ENCODE peak calls at places on chromosomes 16 and 17, in five cellular contexts. One of them, this sample, is unnamed.

GRCh38 chr16:19184823-19185509 is 16.9 kb downstream of the SYT17 start:
- DNase-seq in cardiac muscle cell: peak; percentile 58
- DNase-seq in stomach: no peak
- DNase-seq in K562: no peak
- DNase-seq in CD8-positive, alpha-beta T cell: no peak
- DNase-seq in this sample: no peak

GRCh38 chr16:16045879-16046278 is 96.5 kb downstream of the ABCC1 start:
- DNase-seq in K562: no peak
- DNase-seq in cardiac muscle cell: no peak
- DNase-seq in CD8-positive, alpha-beta T cell: no peak
- DNase-seq in stomach: no peak
- DNase-seq in this sample: no peak

GRCh38 chr16:85798283-85798776 is 1.0 kb downstream of the EMC8 start:
- DNase-seq in K562: no peak
- DNase-seq in stomach: no peak
- DNase-seq in cardiac muscle cell: no peak
- DNase-seq in CD8-positive, alpha-beta T cell: no peak
- DNase-seq in this sample: no peak

GRCh38 chr17:69733171-69734014 is 318.9 kb downstream of the MAP2K6 start:
- DNase-seq in CD8-positive, alpha-beta T cell: no peak
- DNase-seq in K562: no peak
- DNase-seq in stomach: no peak
- DNase-seq in cardiac muscle cell: peak; percentile 37
- DNase-seq in this sample: no peak

GRCh38 chr16:85168732-85169256 is 56.5 kb upstream of the CIBAR2 start:
- DNase-seq in stomach: no peak
- DNase-seq in cardiac muscle cell: peak; percentile 80
- DNase-seq in K562: peak; percentile 98
- DNase-seq in CD8-positive, alpha-beta T cell: peak; percentile 20
- DNase-seq in this sample: peak; percentile 48

GRCh38 chr17:12959441-12959840 is 58.4 kb downstream of the ELAC2 start:
- DNase-seq in CD8-positive, alpha-beta T cell: no peak
- DNase-seq in K562: no peak
- DNase-seq in stomach: no peak
- DNase-seq in cardiac muscle cell: peak; percentile 45
- DNase-seq in this sample: no peak

GRCh38 chr17:8326591-8327583 is 12.8 kb upstream of the ODF4 start:
- DNase-seq in cardiac muscle cell: peak; percentile 61
- DNase-seq in stomach: peak; percentile 37
- DNase-seq in K562: no peak
- DNase-seq in CD8-positive, alpha-beta T cell: peak; percentile 36
- DNase-seq in this sample: no peak

GRCh38 chr16:14509055-14509454 is 121.0 kb downstream of the PARN start:
- DNase-seq in cardiac muscle cell: peak; percentile 71
- DNase-seq in CD8-positive, alpha-beta T cell: no peak
- DNase-seq in K562: no peak
- DNase-seq in stomach: no peak
- DNase-seq in this sample: no peak

GRCh38 chr16:78926723-78927200 is 673.8 kb downstream of the MAF start:
- DNase-seq in stomach: no peak
- DNase-seq in cardiac muscle cell: no peak
- DNase-seq in CD8-positive, alpha-beta T cell: no peak
- DNase-seq in K562: no peak
- DNase-seq in this sample: no peak

GRCh38 chr16:50195276-50195675 is 42.2 kb downstream of the TENT4B start:
- DNase-seq in K562: no peak
- DNase-seq in CD8-positive, alpha-beta T cell: no peak
- DNase-seq in cardiac muscle cell: peak; percentile 23
- DNase-seq in stomach: no peak
- DNase-seq in this sample: no peak

GRCh38 chr17:56292010-56292409 is 138.7 kb downstream of the ANKFN1 start:
- DNase-seq in cardiac muscle cell: no peak
- DNase-seq in K562: no peak
- DNase-seq in CD8-positive, alpha-beta T cell: no peak
- DNase-seq in stomach: no peak
- DNase-seq in this sample: no peak

GRCh38 chr17:67615736-67616135 is 102.0 kb upstream of the NOL11 start:
- DNase-seq in stomach: no peak
- DNase-seq in K562: no peak
- DNase-seq in CD8-positive, alpha-beta T cell: no peak
- DNase-seq in cardiac muscle cell: no peak
- DNase-seq in this sample: no peak

GRCh38 chr16:35598696-35599332 is 2139.4 kb downstream of the TP53TG3F start:
- DNase-seq in stomach: no peak
- DNase-seq in cardiac muscle cell: no peak
- DNase-seq in CD8-positive, alpha-beta T cell: no peak
- DNase-seq in K562: no peak
- DNase-seq in this sample: no peak

GRCh38 chr17:10286324-10286723 is 86.5 kb downstream of the MYH13 start:
- DNase-seq in K562: no peak
- DNase-seq in cardiac muscle cell: no peak
- DNase-seq in CD8-positive, alpha-beta T cell: no peak
- DNase-seq in stomach: no peak
- DNase-seq in this sample: no peak

GRCh38 chr17:75876938-75877751 is 1.2 kb downstream of the TRIM47 start:
- DNase-seq in CD8-positive, alpha-beta T cell: no peak
- DNase-seq in cardiac muscle cell: peak; percentile 97
- DNase-seq in K562: no peak
- DNase-seq in stomach: peak; percentile 88
- DNase-seq in this sample: peak; percentile 85

GRCh38 chr17:2282297-2282873 is 21.2 kb downstream of the SMG6 start:
- DNase-seq in cardiac muscle cell: peak; percentile 89
- DNase-seq in stomach: no peak
- DNase-seq in K562: peak; percentile 31
- DNase-seq in CD8-positive, alpha-beta T cell: no peak
- DNase-seq in this sample: no peak

GRCh38 chr17:6901086-6901485 is 69.6 kb upstream of the TEKT1 start:
- DNase-seq in CD8-positive, alpha-beta T cell: no peak
- DNase-seq in cardiac muscle cell: no peak
- DNase-seq in stomach: no peak
- DNase-seq in K562: no peak
- DNase-seq in this sample: no peak

GRCh38 chr16:69417537-69418199 is 6.8 kb upstream of the CYB5B start:
- DNase-seq in CD8-positive, alpha-beta T cell: no peak
- DNase-seq in K562: no peak
- DNase-seq in stomach: no peak
- DNase-seq in cardiac muscle cell: peak; percentile 40
- DNase-seq in this sample: no peak

GRCh38 chr16:50266337-50267091 is at the start of gene ADCY7:
- DNase-seq in CD8-positive, alpha-beta T cell: peak; percentile 89
- DNase-seq in K562: peak; percentile 71
- DNase-seq in cardiac muscle cell: peak; percentile 87
- DNase-seq in stomach: peak; percentile 63
- DNase-seq in this sample: peak; percentile 84

GRCh38 chr17:48492401-48493298 is 38.2 kb downstream of the HOXB1 start:
- DNase-seq in cardiac muscle cell: peak; percentile 72
- DNase-seq in stomach: peak; percentile 69
- DNase-seq in K562: peak; percentile 86
- DNase-seq in CD8-positive, alpha-beta T cell: peak; percentile 60
- DNase-seq in this sample: peak; percentile 72

GRCh38 chr17:37037590-37038155 is 88.9 kb downstream of the AATF start:
- DNase-seq in CD8-positive, alpha-beta T cell: no peak
- DNase-seq in cardiac muscle cell: no peak
- DNase-seq in K562: no peak
- DNase-seq in stomach: no peak
- DNase-seq in this sample: no peak

GRCh38 chr17:28711723-28712036 is at the start of gene PROCA1:
- DNase-seq in CD8-positive, alpha-beta T cell: peak; percentile 48
- DNase-seq in K562: peak; percentile 76
- DNase-seq in stomach: no peak
- DNase-seq in cardiac muscle cell: no peak
- DNase-seq in this sample: no peak

GRCh38 chr16:81945665-81946064 is 65.6 kb downstream of the SDR42E1 start:
- DNase-seq in stomach: no peak
- DNase-seq in CD8-positive, alpha-beta T cell: no peak
- DNase-seq in cardiac muscle cell: peak; percentile 13
- DNase-seq in K562: no peak
- DNase-seq in this sample: no peak

GRCh38 chr17:8212312-8213180 is 2.2 kb upstream of the AURKB start:
- DNase-seq in cardiac muscle cell: no peak
- DNase-seq in stomach: no peak
- DNase-seq in K562: no peak
- DNase-seq in CD8-positive, alpha-beta T cell: no peak
- DNase-seq in this sample: no peak

GRCh38 chr17:13135496-13135895 is 117.7 kb upstream of the ELAC2 start:
- DNase-seq in CD8-positive, alpha-beta T cell: no peak
- DNase-seq in cardiac muscle cell: no peak
- DNase-seq in K562: no peak
- DNase-seq in stomach: no peak
- DNase-seq in this sample: no peak

GRCh38 chr17:40065041-40065770 is 2.4 kb downstream of the THRA start:
- DNase-seq in cardiac muscle cell: peak; percentile 55
- DNase-seq in stomach: no peak
- DNase-seq in CD8-positive, alpha-beta T cell: no peak
- DNase-seq in K562: no peak
- DNase-seq in this sample: peak; percentile 40

GRCh38 chr17:77036841-77037381 is 103.9 kb upstream of the SEC14L1 start:
- DNase-seq in K562: peak; percentile 34
- DNase-seq in stomach: peak; percentile 31
- DNase-seq in cardiac muscle cell: peak; percentile 26
- DNase-seq in CD8-positive, alpha-beta T cell: no peak
- DNase-seq in this sample: no peak

GRCh38 chr16:83994087-83994486 is 26.0 kb downstream of the NECAB2 start:
- DNase-seq in cardiac muscle cell: peak; percentile 95
- DNase-seq in stomach: no peak
- DNase-seq in CD8-positive, alpha-beta T cell: no peak
- DNase-seq in K562: no peak
- DNase-seq in this sample: peak; percentile 62

GRCh38 chr16:53896711-53897110 is 192.8 kb downstream of the FTO start:
- DNase-seq in CD8-positive, alpha-beta T cell: no peak
- DNase-seq in K562: no peak
- DNase-seq in cardiac muscle cell: peak; percentile 63
- DNase-seq in stomach: no peak
- DNase-seq in this sample: no peak

GRCh38 chr16:53900678-53901077 is 196.7 kb downstream of the FTO start:
- DNase-seq in cardiac muscle cell: no peak
- DNase-seq in CD8-positive, alpha-beta T cell: no peak
- DNase-seq in stomach: no peak
- DNase-seq in K562: no peak
- DNase-seq in this sample: no peak

GRCh38 chr16:53901396-53901795 is 197.4 kb downstream of the FTO start:
- DNase-seq in K562: no peak
- DNase-seq in stomach: no peak
- DNase-seq in CD8-positive, alpha-beta T cell: no peak
- DNase-seq in cardiac muscle cell: no peak
- DNase-seq in this sample: no peak

GRCh38 chr16:53898993-53899392 is 195.0 kb downstream of the FTO start:
- DNase-seq in K562: no peak
- DNase-seq in CD8-positive, alpha-beta T cell: no peak
- DNase-seq in cardiac muscle cell: peak; percentile 37
- DNase-seq in stomach: no peak
- DNase-seq in this sample: no peak

GRCh38 chr16:53899471-53899870 is 195.5 kb downstream of the FTO start:
- DNase-seq in CD8-positive, alpha-beta T cell: no peak
- DNase-seq in K562: no peak
- DNase-seq in cardiac muscle cell: peak; percentile 33
- DNase-seq in stomach: no peak
- DNase-seq in this sample: no peak
- H3K27ac ChIP-seq in CD8-positive, alpha-beta T cell: no peak overlapping the region
- H3K27ac ChIP-seq in K562: no peak overlapping the region
- H3K27ac ChIP-seq in cardiac muscle cell: no peak overlapping the region
- H3K27ac ChIP-seq in stomach: no peak overlapping the region
- H3K27ac ChIP-seq in this sample: no peak overlapping the region

DNA sequence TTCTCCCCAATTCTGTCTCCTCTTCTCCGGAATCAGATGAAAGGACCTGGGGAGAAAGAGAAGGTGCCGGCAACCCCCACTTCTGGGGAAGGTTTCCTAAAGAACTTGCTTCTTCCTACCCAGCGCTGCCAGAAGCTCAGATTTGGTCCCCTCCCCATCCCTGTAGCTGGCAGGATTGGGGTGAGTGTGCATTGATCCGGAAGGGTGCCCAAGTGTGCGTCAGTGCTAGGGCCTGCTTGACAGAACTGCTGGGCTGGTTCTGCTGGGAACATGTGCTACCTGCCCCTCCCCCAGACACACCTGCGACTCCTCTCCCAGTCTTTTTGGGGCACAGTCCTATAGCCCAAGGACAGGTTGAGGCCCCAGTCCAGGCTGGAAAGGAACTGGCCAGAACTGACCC is 3.3 kb downstream of the ARL4D start:
- DNase-seq in stomach: no peak
- DNase-seq in K562: no peak
- DNase-seq in cardiac muscle cell: no peak
- DNase-seq in CD8-positive, alpha-beta T cell: no peak
- DNase-seq in this sample: no peak
- H3K27ac ChIP-seq in stomach: peak overlapping the region; percentile 93
- H3K27ac ChIP-seq in K562: no peak overlapping the region
- H3K27ac ChIP-seq in cardiac muscle cell: no peak overlapping the region
- H3K27ac ChIP-seq in CD8-positive, alpha-beta T cell: no peak overlapping the region
- H3K27ac ChIP-seq in this sample: no peak overlapping the region

DNA sequence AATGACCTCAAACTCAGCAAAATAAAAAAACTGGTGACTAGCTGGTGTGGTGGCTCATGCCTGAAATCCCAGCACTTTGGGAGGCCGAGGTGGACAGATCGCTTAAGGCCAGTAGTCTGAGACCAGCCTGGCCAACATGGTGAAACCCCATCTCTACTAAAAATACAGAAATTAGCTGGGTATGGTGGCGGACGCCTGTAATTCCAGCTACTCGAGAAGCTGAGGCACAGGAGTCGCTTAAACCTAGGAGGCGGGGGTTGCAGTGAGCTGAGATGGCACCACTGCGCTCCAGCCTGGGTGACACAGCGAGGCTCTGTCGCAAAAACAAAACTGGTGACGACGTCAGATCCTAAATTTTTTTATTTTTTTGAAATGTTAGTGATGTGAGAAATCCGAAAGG is 82.6 kb upstream of the TOB1 start:
- DNase-seq in stomach: no peak
- DNase-seq in CD8-positive, alpha-beta T cell: no peak
- DNase-seq in cardiac muscle cell: no peak
- DNase-seq in K562: no peak
- DNase-seq in this sample: no peak
- H3K27ac ChIP-seq in stomach: peak overlapping the region; percentile 92
- H3K27ac ChIP-seq in CD8-positive, alpha-beta T cell: no peak overlapping the region
- H3K27ac ChIP-seq in cardiac muscle cell: peak overlapping the region; percentile 52
- H3K27ac ChIP-seq in K562: peak overlapping the region; percentile 29
- H3K27ac ChIP-seq in this sample: peak overlapping the region; percentile 5

DNA sequence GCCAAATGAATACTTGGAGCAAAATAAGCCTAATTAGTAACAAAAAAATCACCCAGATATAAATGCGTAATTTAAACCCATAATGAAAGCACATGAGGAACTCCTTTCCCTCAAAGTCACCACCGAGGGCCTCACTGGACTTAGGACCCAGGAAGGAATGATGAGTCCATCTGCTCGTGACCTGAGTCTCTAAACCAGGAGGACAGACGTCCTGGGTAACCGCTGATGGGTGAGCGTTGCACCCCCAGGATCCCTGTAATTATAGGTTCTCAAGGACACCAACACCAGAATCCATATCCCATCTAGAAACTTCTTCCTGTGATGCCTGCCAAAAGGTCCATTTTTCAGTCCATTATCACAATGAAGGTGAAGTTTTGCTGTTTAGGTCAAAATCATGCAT is 121.4 kb downstream of the ZNF778 start:
- DNase-seq in K562: no peak
- DNase-seq in CD8-positive, alpha-beta T cell: no peak
- DNase-seq in cardiac muscle cell: no peak
- DNase-seq in stomach: no peak
- DNase-seq in this sample: no peak
- H3K27ac ChIP-seq in K562: no peak overlapping the region
- H3K27ac ChIP-seq in CD8-positive, alpha-beta T cell: no peak overlapping the region
- H3K27ac ChIP-seq in cardiac muscle cell: no peak overlapping the region
- H3K27ac ChIP-seq in stomach: no peak overlapping the region
- H3K27ac ChIP-seq in this sample: no peak overlapping the region